ENCODE peak calls at places on chromosomes 2 and 18, in five cellular contexts. C is sigmoid colon, N is GM12878, A is transverse colon, S is A549. J is an unnamed sample.

GRCh38 chr2:213848631-213849030 is 562.2 kb upstream of the VWC2L start:
- DNase-seq in N (no peak), A (no peak), S (no peak), C (no peak), J (no peak)

GRCh38 chr2:54903736-54904554 is 146.3 kb downstream of the RTN4 start:
- DNase-seq in N (no peak), S (peak; percentile 94), A (peak; percentile 62), C (peak; percentile 68), J (no peak)

GRCh38 chr2:17541514-17541950 is 1.0 kb downstream of the VSNL1 start:
- DNase-seq in A (no peak), N (no peak), C (no peak), S (no peak), J (no peak)

GRCh38 chr2:221042926-221043325 is 529.2 kb downstream of the EPHA4 start:
- DNase-seq in S (no peak), N (no peak), A (no peak), C (no peak), J (no peak)

GRCh38 chr2:105712166-105712915 is 32.4 kb upstream of the NCK2 start:
- DNase-seq in N (no peak), A (no peak), S (no peak), C (no peak), J (no peak)

GRCh38 chr18:33579868-33580205 is 1.8 kb downstream of the ASXL3 start:
- DNase-seq in S (no peak), A (no peak), C (no peak), N (no peak), J (no peak)

GRCh38 chr2:40282428-40282827 is 169.5 kb downstream of the SLC8A1 start:
- DNase-seq in N (peak; percentile 5), A (no peak), S (no peak), C (no peak), J (no peak)

GRCh38 chr2:56234241-56234640 is 50.5 kb downstream of the CCDC85A start:
- DNase-seq in A (no peak), S (no peak), N (no peak), C (no peak), J (no peak)

GRCh38 chr2:71610671-71611070 is 157.3 kb downstream of the DYSF start:
- DNase-seq in N (no peak), S (no peak), C (peak; percentile 45), A (no peak), J (no peak)

GRCh38 chr2:193868833-193869232 is 1674.1 kb upstream of the TMEFF2 start:
- DNase-seq in C (no peak), S (no peak), N (no peak), A (no peak), J (no peak)

GRCh38 chr2:46481541-46482193 is 2.3 kb downstream of the TMEM247 start:
- DNase-seq in N (no peak), C (no peak), A (no peak), S (peak; percentile 35), J (no peak)

GRCh38 chr2:46097714-46098480 is 199.3 kb upstream of the EPAS1 start:
- DNase-seq in A (peak; percentile 76), C (peak; percentile 90), N (no peak), S (peak; percentile 76), J (peak; percentile 82)

GRCh38 chr2:112129060-112129459 is 9.1 kb upstream of the FBLN7 start:
- DNase-seq in A (no peak), C (no peak), S (no peak), N (no peak), J (no peak)

GRCh38 chr2:226882606-226883005 is 46.8 kb downstream of the RHBDD1 start:
- DNase-seq in C (no peak), S (no peak), A (no peak), N (no peak), J (no peak)

GRCh38 chr18:62282188-62282629 is 42.9 kb upstream of the TNFRSF11A start:
- DNase-seq in S (no peak), A (no peak), N (no peak), C (no peak), J (no peak)

GRCh38 chr2:88735133-88735532 is 43.7 kb downstream of the RPIA start:
- DNase-seq in A (no peak), S (no peak), C (no peak), N (no peak), J (no peak)

GRCh38 chr2:43265006-43265770 is 38.8 kb upstream of the ZFP36L2 start:
- DNase-seq in C (peak; percentile 78), N (no peak), S (no peak), A (no peak), J (peak; percentile 53)

GRCh38 chr2:68937346-68938055 is 15.2 kb downstream of the GKN2 start:
- DNase-seq in A (no peak), S (no peak), N (no peak), C (no peak), J (no peak)

GRCh38 chr18:27447530-27447929 is 262.4 kb upstream of the CHST9 start:
- DNase-seq in N (no peak), A (no peak), C (no peak), S (no peak), J (no peak)

GRCh38 chr2:15642334-15643208 is 50.9 kb downstream of the DDX1 start:
- DNase-seq in A (no peak), N (no peak), S (no peak), C (no peak), J (no peak)

GRCh38 chr2:188798159-188798558 is 176.0 kb upstream of the COL3A1 start:
- DNase-seq in N (no peak), C (no peak), A (no peak), S (no peak), J (no peak)

GRCh38 chr2:159960413-159960812 is 102.0 kb downstream of the PLA2R1 start:
- DNase-seq in C (no peak), S (peak; percentile 13), N (peak; percentile 44), A (no peak), J (no peak)

GRCh38 chr2:15753811-15754702 is 162.4 kb downstream of the DDX1 start:
- DNase-seq in A (no peak), S (no peak), N (no peak), C (no peak), J (no peak)

GRCh38 chr2:113195923-113196501 is 22.2 kb downstream of the PSD4 start:
- DNase-seq in C (no peak), N (no peak), S (no peak), A (no peak), J (no peak)

GRCh38 chr2:2861666-2862240 is 515.9 kb downstream of the EIPR1 start:
- DNase-seq in C (no peak), N (no peak), A (no peak), S (no peak), J (no peak)

GRCh38 chr18:31248783-31249521 is 69.0 kb upstream of the DSG1 start:
- DNase-seq in C (no peak), N (no peak), S (no peak), A (no peak), J (no peak)

DNA sequence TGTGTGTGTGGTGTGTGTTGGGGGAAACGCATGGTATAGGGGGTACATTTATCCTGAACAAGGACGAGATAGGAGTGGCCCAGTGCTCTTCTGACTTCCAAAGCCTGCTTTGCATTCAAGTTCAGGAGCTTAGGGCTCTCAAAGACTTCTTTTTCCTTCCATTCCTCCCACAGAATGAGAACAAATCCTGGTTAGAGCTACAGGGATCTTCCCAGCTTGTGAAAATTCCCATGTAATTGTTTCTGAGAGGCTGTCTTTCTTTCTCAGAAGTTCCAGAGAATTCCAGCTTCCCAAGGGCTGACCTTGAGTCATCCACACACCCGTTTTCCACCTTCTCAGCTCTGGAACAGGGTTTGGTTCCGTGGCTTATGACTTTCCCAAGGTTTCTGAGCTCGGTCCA is 38.9 kb downstream of the FASTKD2 start:
- DNase-seq in N (no peak), A (no peak), S (no peak), C (no peak), J (no peak)
- TF ChIP-seq POLR2A in N (no peak), A (no peak), S (no peak), C (no peak), J (no peak)

GRCh38 chr18:79815657-79816056 is 17.9 kb downstream of the KCNG2 start:
- DNase-seq in A (no peak), C (no peak), N (no peak), S (no peak), J (no peak)

GRCh38 chr18:79818036-79818435 is 20.3 kb downstream of the KCNG2 start:
- DNase-seq in A (no peak), C (no peak), N (no peak), S (no peak), J (no peak)

GRCh38 chr18:79817607-79817998 is 19.9 kb downstream of the KCNG2 start:
- DNase-seq in C (no peak), S (no peak), A (no peak), N (no peak), J (no peak)

GRCh38 chr18:79816092-79816491 is 18.4 kb downstream of the KCNG2 start:
- DNase-seq in S (no peak), N (no peak), C (no peak), A (no peak), J (no peak)

DNA sequence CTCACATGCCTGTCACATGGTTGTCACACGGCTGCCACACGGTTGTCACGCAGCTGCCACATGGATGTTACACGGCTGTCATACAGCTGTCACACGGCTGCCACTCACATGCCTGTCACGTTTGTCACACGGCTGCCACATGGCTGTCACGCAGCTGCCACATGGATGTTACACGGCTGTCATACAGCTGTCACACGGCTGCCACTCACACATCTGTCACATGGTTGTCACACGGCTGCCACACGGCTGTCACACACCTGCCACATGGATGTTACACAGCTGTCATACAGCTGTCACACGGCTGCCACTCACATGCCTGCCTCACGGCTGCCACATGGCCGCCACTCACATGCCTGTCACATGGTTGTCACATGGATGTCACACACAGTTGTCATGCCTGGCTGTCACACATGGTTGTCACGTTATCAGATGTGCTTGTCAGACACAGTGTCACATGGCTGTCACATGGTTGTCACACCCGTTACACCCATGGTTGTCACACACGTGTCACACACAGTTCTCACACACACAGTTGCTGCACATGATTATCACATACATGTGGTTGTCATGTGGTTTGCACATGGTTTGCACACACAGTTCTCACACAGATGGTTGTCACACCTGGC is 19.4 kb downstream of the KCNG2 start:
- DNase-seq in N (no peak), S (no peak), A (no peak), C (no peak), J (no peak)
- TF ChIP-seq EP300 in N (no peak), S (no peak), A (no peak), C (no peak), J (no peak)

GRCh38 chr2:239139101-239139500 is 261.7 kb downstream of the HDAC4 start:
- DNase-seq in S (no peak), N (no peak), A (no peak), C (no peak), J (no peak)
- H3K27ac ChIP-seq in S (no peak overlapping the region), N (no peak overlapping the region), A (no peak overlapping the region), C (no peak overlapping the region), J (no peak overlapping the region)

DNA sequence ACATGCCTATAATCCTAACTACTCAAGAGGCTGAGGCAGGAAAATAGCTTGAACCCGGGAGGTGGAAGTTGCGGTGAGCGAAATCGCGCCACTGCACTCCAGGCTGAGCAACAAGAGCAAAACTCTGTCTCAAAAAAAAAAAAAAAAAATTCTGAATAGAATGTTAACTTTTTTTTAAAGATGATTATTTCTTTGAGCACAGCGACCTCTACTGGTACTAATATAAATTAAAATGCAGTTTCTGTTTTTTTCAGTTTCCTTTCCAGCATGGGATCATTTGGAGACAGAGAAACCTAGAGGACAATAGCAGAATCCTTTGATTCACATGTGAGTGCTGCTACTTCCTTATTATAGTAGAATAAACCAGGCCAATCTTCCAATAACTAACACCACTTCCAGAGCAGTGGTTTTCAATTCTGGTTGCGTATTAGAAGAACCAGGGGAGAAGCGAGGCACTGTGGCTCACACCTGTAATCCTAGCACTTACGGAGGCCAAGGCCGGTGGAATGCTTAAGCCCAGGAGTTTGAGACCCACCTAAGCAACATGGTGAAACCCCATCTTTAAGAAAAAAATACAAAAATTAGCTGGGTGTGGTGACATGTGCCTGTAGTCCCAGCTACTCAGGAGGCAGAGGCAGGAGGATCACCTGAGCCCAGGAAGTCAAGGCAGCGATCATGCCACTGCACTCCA is 10.2 kb downstream of the SRSF7 start:
- DNase-seq in N (no peak), C (no peak), S (peak; percentile 73), A (no peak), J (peak; percentile 57)
- TF ChIP-seq POLR2A in N (no peak), C (no peak), S (no peak), A (no peak), J (no peak)

J was measured in ovary.